ENCODE peak calls at places on chromosome 13, in four cellular contexts. D, L, W and B are unnamed samples.

GRCh38 chr13:110458594-110459365 is 102.7 kb downstream of the RAB20 start:
- DNase-seq in L (no peak), W (no peak), D (no peak), B (no peak)

GRCh38 chr13:78326608-78327007 is 276.7 kb downstream of the POU4F1 start:
- DNase-seq in L (no peak), W (no peak), D (no peak), B (no peak)

GRCh38 chr13:74661851-74662250 is 527.6 kb upstream of the KLF12 start:
- DNase-seq in W (no peak), L (no peak), D (peak), B (peak)

GRCh38 chr13:76830805-76831204 is 55.4 kb downstream of the KCTD12 start:
- DNase-seq in W (no peak), D (no peak), L (no peak), B (no peak)

GRCh38 chr13:52974711-52975110 is 53.9 kb upstream of the OLFM4 start:
- DNase-seq in W (no peak), D (no peak), L (no peak), B (no peak)

GRCh38 chr13:95800455-95800854 is 123.5 kb downstream of the DNAJC3 start:
- DNase-seq in D (no peak), W (no peak), L (no peak), B (peak)

GRCh38 chr13:109312399-109312798 is 474.0 kb downstream of the IRS2 start:
- DNase-seq in L (no peak), W (no peak), D (no peak), B (no peak)

GRCh38 chr13:99265823-99266426 is 7.7 kb upstream of the GPR18 start:
- DNase-seq in L (no peak), D (peak), W (no peak), B (peak)

GRCh38 chr13:29481603-29482002 is 113.9 kb downstream of the SLC7A1 start:
- DNase-seq in W (no peak), D (no peak), L (no peak), B (no peak)

GRCh38 chr13:35724480-35724879 is 248.0 kb upstream of the MAB21L1 start:
- DNase-seq in L (no peak), D (no peak), W (no peak), B (peak)

GRCh38 chr13:90188237-90188636 is 1159.2 kb upstream of the MIR17HG start:
- DNase-seq in W (no peak), D (no peak), L (no peak), B (no peak)

GRCh38 chr13:23182142-23182541 is 1.4 kb downstream of the SGCG start:
- DNase-seq in D (no peak), W (no peak), L (no peak), B (no peak)

GRCh38 chr13:109768616-109769015 is 17.8 kb downstream of the IRS2 start:
- DNase-seq in L (no peak), D (no peak), W (no peak), B (no peak)

GRCh38 chr13:51502206-51502651 is 49.4 kb upstream of the INTS6 start:
- DNase-seq in W (no peak), D (no peak), L (no peak), B (peak)

GRCh38 chr13:72983085-72983768 is 75.6 kb upstream of the KLF5 start:
- DNase-seq in W (no peak), D (peak), L (no peak), B (peak)

GRCh38 chr13:31009166-31009565 is 76.7 kb downstream of the TEX26 start:
- DNase-seq in L (no peak), W (no peak), D (no peak), B (peak)